ENCODE peak calls at places on chromosomes 3 and 15, in four cellular contexts. O is GM13977, V is kidney epithelial cell, B is dorsolateral prefrontal cortex. J is an unnamed sample.

GRCh38 chr3:157125101-157125500 is 34.8 kb downstream of the CCNL1 start:
- DNase-seq in O (no peak), V (no peak), B (no peak), J (no peak)

GRCh38 chr15:21261965-21262850 is 178.1 kb downstream of the POTEB3 start:
- DNase-seq in O (no peak), V (no peak), B (no peak), J (no peak)

GRCh38 chr3:126926684-126927404 is 56.1 kb upstream of the PLXNA1 start:
- DNase-seq in O (no peak), V (no peak), B (peak; percentile 36), J (peak; percentile 28)

GRCh38 chr15:69834756-69835155 is 263.0 kb downstream of the TLE3 start:
- DNase-seq in O (no peak), V (no peak), B (no peak), J (no peak)

GRCh38 chr3:42066516-42067181 is 24.5 kb upstream of the TRAK1 start:
- DNase-seq in O (peak; percentile 39), V (no peak), B (no peak), J (no peak)

GRCh38 chr3:188153498-188153948 is 434 bp upstream of the LPP start:
- DNase-seq in O (no peak), V (peak; percentile 72), B (peak; percentile 38), J (peak; percentile 85)

GRCh38 chr15:70035051-70035718 is 62.5 kb downstream of the TLE3 start:
- DNase-seq in O (peak; percentile 50), V (no peak), B (no peak), J (no peak)

GRCh38 chr3:145735631-145736030 is 425.4 kb downstream of the PLOD2 start:
- DNase-seq in O (no peak), V (no peak), B (no peak), J (no peak)

GRCh38 chr3:57958642-57959406 is 49.4 kb upstream of the FLNB start:
- DNase-seq in O (no peak), V (no peak), B (no peak), J (no peak)

GRCh38 chr3:10706156-10707088 is 109.6 kb upstream of the SLC6A11 start:
- DNase-seq in O (no peak), V (no peak), B (no peak), J (no peak)

GRCh38 chr15:65326109-65326508 is 21.6 kb downstream of the RNU5B-1 start:
- DNase-seq in O (no peak), V (no peak), B (peak; percentile 62), J (no peak)

GRCh38 chr3:126439968-126440708 is 35.6 kb downstream of the ZXDC start:
- DNase-seq in O (no peak), V (no peak), B (no peak), J (no peak)

GRCh38 chr15:51076898-51077564 is 17.7 kb downstream of the TNFAIP8L3 start:
- DNase-seq in O (peak; percentile 52), V (no peak), B (no peak), J (no peak)

GRCh38 chr3:128094295-128095151 is 29.1 kb downstream of the RUVBL1 start:
- DNase-seq in O (no peak), V (no peak), B (no peak), J (no peak)

GRCh38 chr3:71444028-71444860 is 139.3 kb downstream of the FOXP1 start:
- DNase-seq in O (peak; percentile 36), V (no peak), B (no peak), J (peak; percentile 21)

GRCh38 chr3:75272708-75273107 is 391.4 kb upstream of the FRG2C start:
- DNase-seq in O (no peak), V (peak; percentile 9), B (no peak), J (no peak)

GRCh38 chr3:66989860-66990696 is 8.0 kb upstream of the KBTBD8 start:
- DNase-seq in O (peak; percentile 45), V (no peak), B (no peak), J (no peak)

GRCh38 chr3:187736418-187736871 is 8.8 kb downstream of the BCL6 start:
- DNase-seq in O (no peak), V (no peak), B (no peak), J (no peak)

GRCh38 chr3:51024765-51025681 is 350.3 kb downstream of the DOCK3 start:
- DNase-seq in O (no peak), V (no peak), B (no peak), J (no peak)

GRCh38 chr3:13308406-13308805 is 111.7 kb downstream of the NUP210 start:
- DNase-seq in O (peak; percentile 59), V (peak; percentile 9), B (peak; percentile 66), J (no peak)

GRCh38 chr15:101206173-101206572 is 45.7 kb downstream of the CHSY1 start:
- DNase-seq in O (no peak), V (peak; percentile 65), B (no peak), J (no peak)

GRCh38 chr3:194161181-194162045 is 25.5 kb downstream of the HES1 start:
- DNase-seq in O (no peak), V (no peak), B (no peak), J (no peak)
- TF ChIP-seq CTCF in O (no peak), V (no peak), B (no peak), J (no peak)

GRCh38 chr15:63586790-63587189 is 10.4 kb upstream of the FBXL22 start:
- DNase-seq in O (no peak), V (no peak), B (no peak), J (no peak)
- TF ChIP-seq CTCF in O (no peak), V (no peak), B (no peak), J (no peak)

GRCh38 chr15:31079519-31079918 is 22.0 kb downstream of the TRPM1 start:
- DNase-seq in O (no peak), V (no peak), B (no peak), J (peak; percentile 91)

GRCh38 chr15:31077181-31077580 is 24.3 kb downstream of the TRPM1 start:
- DNase-seq in O (no peak), V (no peak), B (no peak), J (no peak)

GRCh38 chr15:31077981-31078380 is 23.5 kb downstream of the TRPM1 start:
- DNase-seq in O (no peak), V (no peak), B (no peak), J (no peak)

GRCh38 chr15:31080618-31081017 is 20.9 kb downstream of the TRPM1 start:
- DNase-seq in O (peak; percentile 55), V (no peak), B (no peak), J (no peak)

GRCh38 chr15:31078461-31078860 is 23.1 kb downstream of the TRPM1 start:
- DNase-seq in O (no peak), V (no peak), B (no peak), J (no peak)
- TF ChIP-seq CTCF in O (no peak), V (no peak), B (no peak), J (no peak)

GRCh38 chr3:31531465-31531991 is 1.2 kb upstream of the STT3B start:
- DNase-seq in O (no peak), V (no peak), B (no peak), J (no peak)

GRCh38 chr3:31532587-31533168 is at the start of gene STT3B:
- DNase-seq in O (peak; percentile 84), V (peak; percentile 19), B (no peak), J (peak; percentile 14)

GRCh38 chr3:31531992-31532586 is 636 bp upstream of the STT3B start:
- DNase-seq in O (peak; percentile 99), V (peak; percentile 87), B (peak; percentile 98), J (peak; percentile 92)

GRCh38 chr3:31534036-31534435 is 1.3 kb downstream of the STT3B start:
- DNase-seq in O (no peak), V (no peak), B (no peak), J (no peak)

DNA sequence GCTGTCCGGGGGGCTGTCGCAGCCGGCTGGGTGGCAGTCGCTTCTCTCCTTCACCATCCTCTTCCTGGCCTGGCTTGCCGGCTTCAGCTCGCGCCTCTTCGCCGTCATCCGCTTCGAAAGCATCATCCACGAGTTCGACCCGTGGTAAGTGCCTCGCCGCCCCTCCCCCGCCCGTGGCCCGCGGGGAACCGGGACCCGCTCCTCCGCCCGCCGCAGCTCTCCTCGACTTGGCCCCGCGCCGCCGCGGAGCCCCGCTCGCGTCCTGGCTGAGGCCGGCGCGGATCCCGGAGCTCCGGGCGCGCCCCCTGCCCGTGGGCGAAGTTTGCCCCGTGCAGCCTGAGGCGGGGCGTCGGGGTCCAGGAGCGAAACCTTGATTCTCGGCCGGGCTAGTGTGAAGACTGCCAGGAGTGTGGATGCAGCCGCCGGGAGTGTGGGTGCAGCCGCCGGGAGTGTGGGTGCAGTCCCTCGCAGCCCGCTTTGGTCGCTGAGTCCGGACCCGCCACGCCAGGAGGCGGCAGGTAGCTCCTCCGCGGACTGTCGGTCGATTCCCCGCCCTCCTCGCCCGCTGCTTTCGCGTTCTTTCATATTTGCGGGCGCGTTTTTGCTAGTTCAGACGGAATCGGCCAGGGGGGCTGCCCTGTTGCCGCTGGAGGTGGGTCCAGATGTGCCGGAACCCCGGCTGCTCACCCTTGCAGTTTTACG is 595 bp downstream of the STT3B start:
- DNase-seq in O (peak; percentile 39), V (no peak), B (no peak), J (no peak)
- TF ChIP-seq CTCF in O (no peak), V (peak; percentile 9), B (peak; percentile 17), J (peak; percentile 26)